ENCODE peak calls at places on chromosome 6, in ten cellular contexts. E is hypothalamus; N is stimulated activated CD4-positive, alpha-beta T cell treated with anti-CD3 and anti-CD28 coated beads, Interleukin-1b, Interleukin-23, amount 100 ng/mL, for 1 hour; C is fibroblast of the aortic adventitia; U is fibroblast of lung; M is neural crest cell; X is activated T-helper 2 cell treated with anti-CD3 and anti-CD28 coated beads, Interferon-gamma antibody, Interleukin-2, Interleukin-4, amounts not matched to agents 10 μg/mL and 5 μg/mL and 100 μg/mL, durations not matched to agents 14 hours and 24 hours and 36 hours; H is Calu3; A is bronchial epithelial cell; G is GDM1. K is an unnamed sample.

GRCh38 chr6:56713285-56713684 is 70.6 kb upstream of the DST start:
- DNase-seq in E (no peak), N (no peak), C (peak; percentile 82), U (peak; percentile 82), M (no peak), X (no peak), H (peak; percentile 69), A (peak; percentile 84), G (no peak), K (no peak)

GRCh38 chr6:54801669-54802068 is 44.9 kb upstream of the FAM83B start:
- DNase-seq in E (no peak), N (no peak), C (peak; percentile 28), U (peak; percentile 96), M (no peak), X (no peak), H (peak; percentile 30), A (peak; percentile 96), G (no peak), K (no peak)

GRCh38 chr6:155495011-155495768 is 39.6 kb upstream of the NOX3 start:
- DNase-seq in E (no peak), N (no peak), C (peak; percentile 91), U (peak; percentile 94), M (no peak), X (no peak), H (no peak), A (no peak), G (no peak), K (peak; percentile 3)

GRCh38 chr6:152293404-152293803 is 343.8 kb downstream of the SYNE1 start:
- DNase-seq in E (no peak), N (no peak), C (no peak), U (no peak), M (no peak), X (no peak), H (no peak), A (no peak), G (no peak), K (no peak)

GRCh38 chr6:79833806-79834205 is 113.5 kb downstream of the ELOVL4 start:
- DNase-seq in E (no peak), N (no peak), C (no peak), U (peak; percentile 22), M (no peak), X (no peak), H (no peak), A (no peak), G (no peak), K (no peak)

GRCh38 chr6:107977283-107977682 is 19.3 kb upstream of the SEC63 start:
- DNase-seq in E (no peak), N (no peak), C (peak; percentile 65), U (peak; percentile 53), M (peak; percentile 10), X (no peak), H (peak; percentile 16), A (peak; percentile 44), G (no peak), K (peak; percentile 37)

GRCh38 chr6:136525586-136526195 is 24.5 kb downstream of the MAP7 start:
- DNase-seq in E (no peak), N (no peak), C (no peak), U (no peak), M (no peak), X (no peak), H (no peak), A (peak; percentile 69), G (no peak), K (no peak)

GRCh38 chr6:137496392-137496767 is 2.2 kb upstream of the OLIG3 start:
- DNase-seq in E (no peak), N (no peak), C (no peak), U (no peak), M (peak; percentile 14), X (no peak), H (no peak), A (no peak), G (no peak), K (no peak)

GRCh38 chr6:25404094-25404493 is 124.9 kb downstream of the CARMIL1 start:
- DNase-seq in E (no peak), N (no peak), C (no peak), U (no peak), M (no peak), X (no peak), H (no peak), A (no peak), G (no peak), K (no peak)

GRCh38 chr6:142856607-142856856 is 88.4 kb downstream of the HIVEP2 start:
- DNase-seq in E (no peak), N (no peak), C (no peak), U (no peak), M (no peak), X (no peak), H (no peak), A (no peak), G (no peak), K (no peak)

GRCh38 chr6:133447924-133448323 is 206.8 kb downstream of the EYA4 start:
- DNase-seq in E (no peak), N (no peak), C (peak; percentile 52), U (peak; percentile 74), M (no peak), X (no peak), H (no peak), A (no peak), G (no peak), K (no peak)

GRCh38 chr6:130872250-130873095 is 45.3 kb downstream of the SMLR1 start:
- DNase-seq in E (no peak), N (peak; percentile 50), C (peak; percentile 69), U (peak; percentile 57), M (peak; percentile 78), X (peak; percentile 43), H (peak; percentile 78), A (peak; percentile 42), G (peak; percentile 23), K (peak; percentile 76)

GRCh38 chr6:149929422-149929821 is 6.5 kb upstream of the RAET1G start:
- DNase-seq in E (no peak), N (no peak), C (no peak), U (no peak), M (no peak), X (no peak), H (peak; percentile 22), A (no peak), G (no peak), K (peak; percentile 54)

GRCh38 chr6:149425224-149425623 is 25.2 kb downstream of the SUMO4 start:
- DNase-seq in E (no peak), N (no peak), C (no peak), U (no peak), M (no peak), X (no peak), H (no peak), A (no peak), G (no peak), K (no peak)

GRCh38 chr6:26555505-26556262 is 17.5 kb downstream of the HMGN4 start:
- DNase-seq in E (no peak), N (no peak), C (no peak), U (no peak), M (no peak), X (no peak), H (no peak), A (no peak), G (no peak), K (peak; percentile 76)

GRCh38 chr6:111038534-111039252 is 48.6 kb upstream of the SLC16A10 start:
- DNase-seq in E (no peak), N (no peak), C (no peak), U (no peak), M (no peak), X (no peak), H (no peak), A (no peak), G (no peak), K (no peak)

GRCh38 chr6:81237226-81237625 is 515.3 kb downstream of the TENT5A start:
- DNase-seq in E (no peak), N (no peak), C (no peak), U (no peak), M (no peak), X (no peak), H (no peak), A (peak; percentile 18), G (no peak), K (no peak)

GRCh38 chr6:131641554-131641953 is 4.5 kb downstream of the ENPP3 start:
- DNase-seq in E (no peak), N (no peak), C (no peak), U (no peak), M (no peak), X (no peak), H (no peak), A (no peak), G (no peak), K (no peak)

GRCh38 chr6:43763133-43763797 is 6.7 kb upstream of the VEGFA start:
- DNase-seq in E (no peak), N (no peak), C (peak; percentile 54), U (no peak), M (no peak), X (no peak), H (no peak), A (no peak), G (no peak), K (no peak)

GRCh38 chr6:108896111-108896661 is 48.0 kb downstream of the ARMC2 start:
- DNase-seq in E (no peak), N (no peak), C (peak; percentile 97), U (peak; percentile 92), M (no peak), X (no peak), H (no peak), A (peak; percentile 88), G (no peak), K (peak; percentile 27)

GRCh38 chr6:144346719-144347446 is 61.7 kb downstream of the UTRN start:
- DNase-seq in E (no peak), N (no peak), C (peak; percentile 56), U (peak; percentile 72), M (no peak), X (no peak), H (peak; percentile 26), A (peak; percentile 81), G (no peak), K (no peak)

K was measured in NAMALWA.